ENCODE peak calls at places on chromosomes 12 and 14, in nine cellular contexts. U, V, W, B, Y, E, L, D and J are unnamed samples. For H3K9me3, the result is how much of the 10 kb centered on the place peaks cover.

GRCh38 chr14:30620178-30620577 is 1.9 kb upstream of the SCFD1 start:
- DNase-seq in V (no peak), L (peak), E (no peak), U (no peak), W (no peak), D (no peak), Y (no peak), B (no peak), J (no peak)

GRCh38 chr12:92764820-92765219 is 62.0 kb downstream of the PLEKHG7 start:
- DNase-seq in U (no peak), L (peak), D (no peak), W (no peak), B (no peak), V (peak), Y (no peak), E (no peak), J (no peak)

GRCh38 chr14:76135722-76136121 is 16.0 kb upstream of the GPATCH2L start:
- DNase-seq in U (no peak), Y (no peak), B (no peak), V (no peak), L (no peak), D (no peak), W (no peak), E (no peak), J (no peak)

GRCh38 chr12:14514154-14514842 is 53.4 kb downstream of the PLBD1 start:
- DNase-seq in V (no peak), Y (no peak), U (peak), L (peak), D (no peak), B (no peak), E (no peak), W (peak), J (no peak)

GRCh38 chr14:19878029-19878642 is 3.2 kb downstream of the OR4K2 start:
- DNase-seq in Y (no peak), E (no peak), L (no peak), V (no peak), W (no peak), U (no peak), B (peak), D (no peak), J (no peak)

GRCh38 chr14:103130965-103131364 is 7.7 kb downstream of the TNFAIP2 start:
- DNase-seq in E (peak), D (no peak), W (no peak), B (no peak), Y (peak), V (no peak), U (peak), L (peak), J (no peak)

GRCh38 chr12:1500095-1500801 is 94.1 kb downstream of the FBXL14 start:
- DNase-seq in U (no peak), B (peak), V (peak), W (no peak), D (no peak), E (no peak), Y (no peak), L (peak), J (no peak)

GRCh38 chr14:20743556-20743955 is 2.1 kb upstream of the EDDM3A start:
- DNase-seq in L (no peak), D (no peak), V (no peak), B (no peak), U (no peak), Y (no peak), W (no peak), E (no peak), J (no peak)

GRCh38 chr14:100426331-100426730 is 103.2 kb downstream of the SLC25A47 start:
- DNase-seq in U (no peak), B (no peak), E (no peak), D (no peak), Y (peak), L (no peak), V (no peak), W (no peak), J (no peak)

GRCh38 chr12:92080390-92081285 is 65.0 kb downstream of the BTG1 start:
- DNase-seq in V (no peak), Y (no peak), D (no peak), L (peak), W (no peak), B (no peak), E (no peak), U (no peak), J (no peak)

GRCh38 chr12:92747151-92747550 is 44.4 kb downstream of the PLEKHG7 start:
- DNase-seq in W (no peak), D (no peak), E (no peak), V (no peak), U (no peak), L (no peak), Y (no peak), B (no peak), J (no peak)

GRCh38 chr12:32917094-32917611 is 20.6 kb upstream of the PKP2 start:
- DNase-seq in L (no peak), E (no peak), D (no peak), W (no peak), B (no peak), V (no peak), Y (no peak), U (no peak), J (no peak)

GRCh38 chr14:54475187-54475881 is 13.4 kb downstream of the GMFB start:
- DNase-seq in U (no peak), Y (no peak), L (peak), B (no peak), V (no peak), E (no peak), W (no peak), D (no peak), J (no peak)

GRCh38 chr12:92073123-92073522 is 72.5 kb downstream of the BTG1 start:
- DNase-seq in Y (no peak), V (no peak), D (no peak), L (no peak), E (no peak), W (no peak), U (no peak), B (no peak), J (no peak)

GRCh38 chr12:42180990-42181611 is 36.4 kb upstream of the GXYLT1 start:
- DNase-seq in L (peak), B (no peak), W (no peak), E (no peak), Y (no peak), V (no peak), U (no peak), D (no peak), J (no peak)

GRCh38 chr12:131250028-131250950 is 296.6 kb downstream of the ADGRD1 start:
- DNase-seq in Y (peak), W (no peak), L (no peak), U (no peak), V (no peak), B (no peak), D (no peak), E (peak), J (peak)

GRCh38 chr14:22505751-22506710 is 83.0 kb downstream of the DAD1 start:
- DNase-seq in L (no peak), V (no peak), E (no peak), W (no peak), Y (no peak), D (no peak), B (no peak), U (no peak), J (no peak)

GRCh38 chr12:131218291-131219172 is 264.8 kb downstream of the ADGRD1 start:
- DNase-seq in E (no peak), B (peak), U (peak), W (no peak), V (no peak), L (no peak), Y (no peak), D (no peak), J (no peak)

GRCh38 chr12:15733136-15733535 is 56.1 kb downstream of the EPS8 start:
- DNase-seq in B (no peak), D (no peak), E (no peak), W (no peak), L (no peak), V (no peak), U (no peak), Y (no peak), J (no peak)

GRCh38 chr12:124654666-124655316 is 87.4 kb upstream of the NCOR2 start:
- DNase-seq in V (peak), L (no peak), E (peak), D (no peak), B (no peak), Y (peak), U (peak), W (peak), J (peak)

GRCh38 chr12:94309348-94309747 is 150.3 kb downstream of the CEP83 start:
- DNase-seq in Y (no peak), E (no peak), B (no peak), D (no peak), L (no peak), W (no peak), V (no peak), U (no peak), J (no peak)

GRCh38 chr12:120332041-120332440 is 4.5 kb upstream of the PLA2G1B start:
- DNase-seq in D (no peak), V (no peak), W (no peak), U (no peak), Y (no peak), E (no peak), L (no peak), B (no peak), J (no peak)

GRCh38 chr12:53939141-53940108 is 794 bp downstream of the HOXC13 start:
- DNase-seq in D (peak), U (no peak), W (no peak), E (no peak), L (no peak), V (no peak), B (no peak), Y (no peak), J (no peak)

GRCh38 chr12:12098689-12099010 is 27.9 kb downstream of the BCL2L14 start:
- DNase-seq in U (no peak), D (no peak), B (no peak), W (no peak), Y (no peak), L (no peak), V (no peak), E (no peak), J (no peak)

GRCh38 chr12:106682594-106683234 is 91.8 kb upstream of the RIC8B start:
- DNase-seq in B (no peak), L (peak), Y (no peak), W (no peak), U (no peak), V (no peak), D (no peak), E (no peak), J (no peak)

DNA sequence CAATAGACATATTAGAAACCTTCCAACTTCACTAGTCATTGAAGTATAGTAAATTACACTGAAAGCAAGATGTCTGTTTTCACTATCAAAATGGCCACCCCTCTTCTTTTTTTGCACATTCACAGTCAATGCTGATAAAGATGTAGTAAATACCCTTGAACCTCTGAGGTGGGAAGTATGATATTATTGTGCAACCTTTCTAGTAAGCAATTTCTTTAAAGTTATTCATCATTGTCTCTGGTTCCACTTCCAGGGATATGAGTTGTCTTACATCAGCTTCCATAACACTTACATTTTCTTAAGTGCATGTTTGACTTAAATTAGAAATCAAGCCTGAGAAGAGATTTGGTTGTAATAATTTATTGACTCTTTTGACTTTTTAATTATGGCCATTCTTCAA is 453.9 kb upstream of the MGAT4C start:
- DNase-seq in U (no peak), D (no peak), W (no peak), Y (no peak), E (no peak), L (peak), B (no peak), V (no peak), J (no peak)
- H3K9me3 ChIP-seq in U (under half), D (under half), W (under half), Y (under half), E (under half), L (under half), B (under half), V (under half), J (under half)

GRCh38 chr12:113184900-113185179 is 438 bp downstream of the DDX54 start:
- DNase-seq in U (peak), W (peak), Y (peak), V (peak), L (peak), D (peak), B (peak), E (peak), J (peak)
- TF ChIP-seq POLR2A in U (no peak), W (no peak), Y (no peak), V (no peak), L (no peak), D (no peak), B (no peak), E (no peak), J (no peak)

GRCh38 chr14:45947785-45948184 is 694.8 kb upstream of the MIS18BP1 start:
- DNase-seq in D (no peak), B (no peak), L (no peak), U (no peak), Y (no peak), W (no peak), V (no peak), E (no peak), J (no peak)
- H3K9me3 ChIP-seq in D (under half), B (under half), L (under half), U (under half), Y (under half), W (under half), V (under half), E (under half), J (under half)

DNA sequence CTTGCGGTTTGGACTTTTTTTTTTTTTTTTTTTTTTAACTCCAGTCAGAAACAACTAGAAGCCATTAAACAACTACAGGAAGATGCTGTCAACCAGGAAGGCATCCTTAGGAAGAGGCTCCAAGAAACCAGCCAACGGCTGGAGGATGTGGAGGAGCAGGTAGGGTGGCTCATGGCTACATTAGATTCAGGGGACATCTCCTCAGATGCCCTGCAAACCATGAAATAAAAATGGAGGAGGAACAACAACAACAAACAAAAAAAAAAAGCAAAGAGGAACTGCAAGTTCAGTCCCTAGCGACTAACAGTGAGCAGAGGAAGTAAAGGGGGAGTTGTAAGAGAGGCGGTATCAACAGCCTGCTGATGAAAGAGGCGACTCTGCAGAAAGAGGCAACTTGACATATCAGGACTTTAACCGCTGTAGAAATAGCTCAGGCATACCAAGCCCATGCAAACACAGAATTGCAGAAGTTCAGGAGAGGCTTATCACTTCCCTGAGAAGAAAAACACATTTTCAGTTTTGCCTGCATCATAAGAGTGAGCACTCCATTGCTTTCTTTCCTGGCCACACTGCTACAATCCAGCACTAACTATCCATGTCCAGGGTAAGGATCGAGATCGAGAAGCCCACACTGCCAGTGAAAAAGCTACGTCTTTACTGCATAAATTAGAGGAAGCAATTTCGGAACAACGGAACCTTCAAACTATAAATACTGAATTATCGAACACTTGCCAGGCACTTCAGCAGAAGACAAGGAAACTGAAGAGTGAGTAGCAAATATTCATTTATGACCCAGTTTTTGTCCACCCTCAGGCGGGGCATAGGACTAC is 103.5 kb upstream of the BCAT1 start:
- DNase-seq in E (no peak), B (no peak), U (no peak), L (no peak), D (no peak), Y (no peak), V (peak), W (no peak), J (peak)
- TF ChIP-seq POLR2A in E (no peak), B (no peak), U (no peak), L (no peak), D (no peak), Y (no peak), V (no peak), W (no peak), J (peak)

DNA sequence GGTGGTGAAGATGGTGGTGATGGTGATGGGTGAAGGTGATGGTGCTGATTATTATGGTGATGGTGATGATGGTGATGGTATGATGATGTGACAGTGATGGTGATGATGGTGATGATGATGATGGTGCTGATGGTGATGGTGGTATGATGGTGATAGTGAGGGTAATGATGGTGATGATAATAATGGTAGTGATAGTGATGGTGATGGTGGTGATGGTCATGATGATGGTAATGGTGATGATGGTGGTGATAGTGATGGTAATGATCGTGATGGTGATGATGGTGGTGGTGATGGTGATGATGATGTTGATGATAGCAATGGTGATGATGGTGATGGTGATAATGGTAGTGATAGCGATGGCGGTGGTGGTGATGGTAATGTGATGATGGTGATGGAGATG is 197.9 kb upstream of the ALG10B start:
- DNase-seq in V (no peak), D (no peak), B (no peak), W (no peak), U (no peak), L (no peak), Y (no peak), E (no peak), J (no peak)
- H3K9me3 ChIP-seq in V (under half), D (under half), B (under half), W (under half), U (under half), L (under half), Y (under half), E (under half), J (under half)

DNA sequence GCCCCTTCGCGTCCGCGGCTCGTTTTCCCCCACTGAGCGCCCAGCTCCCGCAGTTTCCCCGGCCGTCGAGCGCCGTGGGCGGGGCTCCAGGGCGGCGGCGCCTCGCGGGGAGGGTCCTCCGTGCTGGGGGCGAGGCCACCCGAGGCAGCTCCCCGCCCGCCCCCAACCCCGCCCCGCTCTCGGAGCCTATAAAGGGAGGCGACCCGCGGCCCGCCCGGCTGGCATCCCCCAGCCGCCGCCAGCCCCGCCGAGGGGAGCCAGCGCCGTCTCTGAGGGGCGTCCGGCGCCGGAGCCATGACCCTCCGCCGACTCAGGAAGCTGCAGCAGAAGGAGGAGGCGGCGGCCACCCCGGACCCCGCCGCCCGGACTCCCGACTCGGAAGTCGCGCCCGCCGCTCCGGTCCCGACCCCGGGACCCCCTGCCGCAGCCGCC is at the start of gene TAMALIN:
- DNase-seq in Y (peak), W (peak), V (peak), E (peak), B (peak), D (no peak), L (peak), U (peak), J (peak)
- TF ChIP-seq POLR2A in Y (peak), W (peak), V (peak), E (peak), B (no peak), D (peak), L (peak), U (no peak), J (peak)

DNA sequence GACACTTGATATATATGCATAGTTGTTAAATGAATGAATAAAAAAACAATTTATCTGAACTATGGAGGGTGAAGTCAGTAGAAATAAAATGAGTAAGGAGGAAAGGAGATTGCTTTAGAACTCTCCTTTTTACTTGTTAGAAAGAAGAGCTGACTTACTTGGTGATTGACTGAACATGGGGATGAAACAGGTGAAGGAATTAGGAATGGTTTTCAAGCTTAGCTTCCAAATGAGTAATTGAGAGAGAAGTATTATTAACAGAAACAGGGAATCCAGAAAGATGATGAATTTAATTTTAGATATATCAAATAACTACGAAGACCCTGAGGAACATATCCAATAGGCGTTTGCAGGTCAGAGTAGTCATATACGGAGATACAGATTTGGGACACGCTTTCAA is 33.6 kb upstream of the EMP1 start:
- DNase-seq in D (no peak), E (no peak), V (no peak), W (no peak), B (no peak), U (no peak), L (no peak), Y (no peak), J (no peak)
- H3K9me3 ChIP-seq in D (under half), E (under half), V (under half), W (under half), B (under half), U (under half), L (under half), Y (under half), J (under half)

DNA sequence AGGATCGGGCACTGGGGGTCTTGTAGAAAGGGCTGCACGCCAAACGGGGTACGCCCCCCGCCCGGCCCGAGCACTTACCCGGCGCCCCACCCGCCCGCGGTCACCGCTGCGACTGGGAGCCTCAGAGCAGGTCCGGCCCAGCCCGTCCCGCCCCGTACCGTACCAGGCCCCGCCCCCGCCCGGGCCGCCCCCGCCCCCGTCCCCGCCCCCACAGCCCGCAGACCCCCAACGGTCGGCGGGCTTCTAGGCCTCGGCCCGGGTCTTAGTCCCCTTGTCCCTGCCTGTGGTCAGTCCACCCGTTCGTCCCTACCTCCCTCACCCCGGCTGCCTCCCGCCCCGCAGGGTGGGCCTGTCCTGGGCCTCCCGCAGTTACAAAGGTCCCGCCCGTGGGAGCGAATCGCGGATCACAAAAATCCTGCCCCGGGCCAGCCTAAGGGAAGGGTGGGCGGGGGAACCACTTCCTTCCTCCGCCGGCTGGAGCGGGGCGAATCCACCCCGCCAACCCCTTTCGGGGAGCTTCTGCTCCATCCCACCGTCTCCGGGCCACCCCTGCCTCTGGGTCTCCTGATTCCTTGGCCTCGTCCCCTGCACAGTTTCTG is at the start of gene HVCN1:
- DNase-seq in B (peak), Y (peak), E (peak), L (no peak), W (peak), U (peak), D (peak), V (peak), J (peak)
- TF ChIP-seq POLR2A in B (no peak), Y (no peak), E (no peak), L (no peak), W (no peak), U (no peak), D (no peak), V (no peak), J (no peak)